ENCODE peak calls at places on chromosomes 7 and 10, in nine cellular contexts. M is brain microvascular endothelial cell; F is lower lobe of right lung; K is kidney glomerular epithelial cell; T is Calu3; U is activated T-cell treated with anti-CD3 and anti-CD28 coated beads, Interleukin-2, amount 50 U/mL, for 72 hours; H is HT1080; R is mucosa of descending colon; X is OCI-M1. P is an unnamed sample.

GRCh38 chr7:44617225-44617885 is 10.9 kb downstream of the OGDH start:
- DNase-seq in X (no peak), M (no peak), T (no peak), U (peak; percentile 54), K (no peak), F (no peak), R (no peak), H (peak; percentile 62), P (peak; percentile 22)

GRCh38 chr7:18958627-18959026 is 158.8 kb downstream of the TWIST1 start:
- DNase-seq in T (no peak), R (no peak), X (no peak), K (no peak), H (peak; percentile 91), U (no peak), M (peak; percentile 21), F (no peak), P (no peak)

GRCh38 chr7:117324940-117325339 is 2.1 kb upstream of the WNT2 start:
- DNase-seq in U (no peak), K (no peak), X (no peak), H (no peak), M (no peak), F (no peak), T (no peak), R (no peak), P (no peak)

GRCh38 chr7:13742719-13743640 is 246.5 kb downstream of the ETV1 start:
- DNase-seq in U (no peak), F (peak; percentile 35), K (peak; percentile 20), R (peak; percentile 37), H (peak; percentile 40), M (peak; percentile 66), X (peak; percentile 60), T (peak; percentile 41), P (peak; percentile 54)

GRCh38 chr10:111648046-111648445 is 535.5 kb downstream of the GPAM start:
- DNase-seq in X (no peak), U (no peak), K (no peak), F (no peak), H (no peak), R (no peak), T (no peak), M (no peak), P (no peak)

GRCh38 chr7:124738639-124739038 is 27.0 kb downstream of the GPR37 start:
- DNase-seq in U (no peak), R (no peak), T (no peak), F (no peak), H (no peak), X (no peak), M (no peak), K (no peak), P (no peak)

GRCh38 chr7:92691578-92691977 is 101.4 kb upstream of the FAM133B start:
- DNase-seq in K (no peak), U (no peak), T (no peak), H (peak; percentile 62), M (peak; percentile 52), R (peak; percentile 72), F (no peak), X (peak; percentile 100), P (peak; percentile 74)

GRCh38 chr10:96073722-96074121 is 30.3 kb downstream of the CCNJ start:
- DNase-seq in H (peak; percentile 87), M (peak; percentile 93), X (no peak), F (no peak), T (no peak), K (no peak), U (peak; percentile 38), R (no peak), P (no peak)

GRCh38 chr7:94683066-94683465 is 27.1 kb upstream of the SGCE start:
- DNase-seq in H (no peak), U (no peak), F (no peak), T (no peak), M (no peak), K (no peak), R (no peak), X (no peak), P (no peak)

GRCh38 chr10:127456122-127456521 is 93.0 kb upstream of the NPS start:
- DNase-seq in T (no peak), K (no peak), R (no peak), H (no peak), X (no peak), M (no peak), F (no peak), U (no peak), P (no peak)

GRCh38 chr10:123136806-123137642 is 1.3 kb downstream of the HMX3 start:
- DNase-seq in H (no peak), T (no peak), K (no peak), M (no peak), R (no peak), X (peak; percentile 74), U (no peak), F (no peak), P (no peak)

GRCh38 chr10:2992401-2993198 is 74.7 kb upstream of the PFKP start:
- DNase-seq in H (no peak), R (no peak), U (no peak), K (peak; percentile 86), M (no peak), X (no peak), T (no peak), F (no peak), P (peak; percentile 67)

GRCh38 chr7:138669364-138669763 is 31.8 kb downstream of the SVOPL start:
- DNase-seq in U (no peak), F (no peak), H (no peak), M (no peak), T (peak; percentile 32), K (no peak), X (no peak), R (peak; percentile 45), P (no peak)

GRCh38 chr7:18700147-18700546 is 204.6 kb downstream of the HDAC9 start:
- DNase-seq in H (peak; percentile 13), M (no peak), K (no peak), X (peak; percentile 84), F (no peak), T (peak; percentile 14), U (no peak), R (no peak), P (peak; percentile 23)

GRCh38 chr7:50978633-50979215 is 196.0 kb upstream of the GRB10 start:
- DNase-seq in R (no peak), F (no peak), M (peak; percentile 24), K (no peak), U (no peak), T (no peak), X (no peak), H (no peak), P (no peak)

GRCh38 chr10:72567421-72567820 is 58.5 kb downstream of the MICU1 start:
- DNase-seq in X (no peak), M (peak; percentile 20), U (no peak), T (peak; percentile 43), H (peak; percentile 89), F (no peak), R (no peak), K (peak; percentile 31), P (peak; percentile 97)

GRCh38 chr10:93357680-93358079 is 124.5 kb downstream of the MYOF start:
- DNase-seq in F (no peak), T (peak; percentile 7), H (peak; percentile 11), K (peak; percentile 43), X (peak; percentile 77), U (no peak), R (peak; percentile 17), M (no peak), P (no peak)

GRCh38 chr10:48700071-48700470 is 15.4 kb downstream of the WDFY4 start:
- DNase-seq in R (no peak), X (no peak), U (no peak), T (no peak), F (no peak), M (no peak), K (no peak), H (no peak), P (no peak)

GRCh38 chr7:30285067-30285530 is 702 bp downstream of the ZNRF2 start:
- DNase-seq in M (no peak), T (peak; percentile 62), R (peak; percentile 44), X (peak; percentile 59), F (peak; percentile 65), U (peak; percentile 31), H (no peak), K (peak; percentile 26), P (peak; percentile 59)

GRCh38 chr10:61285749-61286148 is 167.4 kb downstream of the TMEM26 start:
- DNase-seq in U (no peak), H (no peak), R (no peak), K (no peak), X (no peak), M (no peak), T (no peak), F (no peak), P (no peak)

GRCh38 chr10:49410365-49411074 is 14.6 kb upstream of the DRGX start:
- DNase-seq in X (no peak), F (no peak), T (no peak), M (no peak), U (no peak), K (no peak), H (no peak), R (no peak), P (no peak)

GRCh38 chr10:73209705-73210104 is 37.4 kb downstream of the DNAJC9 start:
- DNase-seq in H (peak; percentile 77), X (no peak), F (no peak), K (peak; percentile 12), U (no peak), R (no peak), T (no peak), M (peak; percentile 25), P (peak; percentile 62)

GRCh38 chr7:140639366-140640053 is 1.1 kb downstream of the DENND2A start:
- DNase-seq in H (no peak), F (no peak), M (peak; percentile 73), X (no peak), U (no peak), R (no peak), T (no peak), K (no peak), P (no peak)

GRCh38 chr10:85916192-85916747 is 450.3 kb downstream of the GRID1 start:
- DNase-seq in K (peak; percentile 34), M (no peak), T (no peak), U (no peak), H (no peak), F (no peak), X (no peak), R (no peak), P (no peak)

GRCh38 chr10:91932737-91933136 is 9.2 kb downstream of the BTAF1 start:
- DNase-seq in K (no peak), M (no peak), H (no peak), U (no peak), T (no peak), X (no peak), R (no peak), F (no peak), P (no peak)

P was measured in ACHN.